ENCODE peak calls at places on chromosome 4, in eight cellular contexts. D is Panc1, F is GM23338, O is HCT116, Y is K562, T is HepG2, I is upper lobe of left lung, B is GM12878. P is an unnamed sample.

GRCh38 chr4:38482696-38483095 is 181.3 kb upstream of the KLF3 start:
- ATAC-seq in D (no peak), F (no peak), O (no peak), Y (no peak), T (no peak), I (no peak), B (no peak), P (no peak)

GRCh38 chr4:137694138-137694537 is 161.8 kb upstream of the PCDH18 start:
- ATAC-seq in D (no peak), F (no peak), O (no peak), Y (no peak), T (no peak), I (no peak), B (no peak), P (no peak)

GRCh38 chr4:154421618-154422017 is 70.0 kb downstream of the DCHS2 start:
- ATAC-seq in D (no peak), F (no peak), O (no peak), Y (no peak), T (no peak), I (no peak), B (peak; percentile 49), P (no peak)

GRCh38 chr4:107853444-107854325 is 29.0 kb downstream of the SGMS2 start:
- ATAC-seq in D (peak; percentile 34), F (no peak), O (peak; percentile 81), Y (no peak), T (no peak), I (no peak), B (no peak), P (peak; percentile 66)

GRCh38 chr4:176195184-176195978 is at the start of gene SPATA4:
- ATAC-seq in D (peak; percentile 98), F (peak; percentile 95), O (peak; percentile 96), Y (peak; percentile 100), T (peak; percentile 99), I (peak; percentile 98), B (peak; percentile 99), P (peak; percentile 99)

GRCh38 chr4:124111922-124112321 is 600.6 kb downstream of the ANKRD50 start:
- ATAC-seq in D (peak; percentile 91), F (peak; percentile 82), O (peak; percentile 74), Y (no peak), T (peak; percentile 84), I (no peak), B (peak; percentile 65), P (peak; percentile 88)

GRCh38 chr4:159564615-159565014 is 461.7 kb downstream of the RAPGEF2 start:
- ATAC-seq in D (no peak), F (no peak), O (no peak), Y (no peak), T (no peak), I (no peak), B (no peak), P (no peak)

GRCh38 chr4:176001171-176002006 is 64.3 kb upstream of the WDR17 start:
- ATAC-seq in D (peak; percentile 68), F (peak; percentile 81), O (peak; percentile 61), Y (no peak), T (peak; percentile 52), I (peak; percentile 74), B (peak; percentile 42), P (peak; percentile 65)

GRCh38 chr4:163595590-163595989 is 101.1 kb downstream of the TMA16 start:
- ATAC-seq in D (no peak), F (no peak), O (no peak), Y (no peak), T (no peak), I (no peak), B (no peak), P (no peak)

GRCh38 chr4:140044314-140044991 is 109.5 kb downstream of the MAML3 start:
- ATAC-seq in D (no peak), F (no peak), O (no peak), Y (no peak), T (no peak), I (peak; percentile 59), B (no peak), P (no peak)
- TF ChIP-seq POLR2AphosphoS5 in D (no peak), F (no peak), O (no peak), Y (no peak), T (no peak), I (peak; percentile 14), B (no peak), P (no peak)

GRCh38 chr4:94207469-94208224 is at the start of gene SMARCAD1:
- ATAC-seq in D (peak; percentile 96), F (peak; percentile 95), O (peak; percentile 92), Y (peak; percentile 94), T (peak; percentile 98), I (peak; percentile 95), B (peak; percentile 95), P (peak; percentile 95)
- TF ChIP-seq POLR2AphosphoS5 in D (peak; percentile 32), F (peak; percentile 74), O (peak; percentile 80), Y (peak; percentile 71), T (peak; percentile 75), I (peak; percentile 67), B (peak; percentile 86), P (peak; percentile 54)

GRCh38 chr4:7808752-7809151 is 130.9 kb downstream of the AFAP1 start:
- ATAC-seq in D (no peak), F (no peak), O (no peak), Y (no peak), T (no peak), I (no peak), B (no peak), P (no peak)
- TF ChIP-seq POLR2AphosphoS5 in D (no peak), F (no peak), O (no peak), Y (no peak), T (no peak), I (no peak), B (no peak), P (no peak)

DNA sequence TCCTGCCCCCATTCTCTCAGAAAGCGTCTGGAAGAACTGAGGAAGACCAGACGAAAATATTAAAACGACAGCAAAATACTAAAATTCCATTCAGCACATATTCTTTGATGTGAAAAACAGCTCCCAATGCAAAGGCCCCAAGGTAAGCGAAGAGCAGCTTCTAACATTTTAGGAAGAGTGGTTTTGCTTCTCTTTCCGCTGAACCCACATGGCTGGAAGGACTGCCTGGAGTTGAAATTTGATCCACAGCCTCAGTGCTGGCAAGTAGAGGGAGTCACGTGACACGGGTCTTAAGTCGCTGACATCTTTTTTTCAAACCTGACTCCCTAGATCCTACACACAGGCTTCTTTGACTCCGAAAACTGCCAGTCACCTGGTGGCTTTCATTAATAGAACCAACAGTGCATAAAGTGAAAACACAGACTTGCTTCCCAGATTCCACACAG is at the start of gene FAM13A:
- ATAC-seq in D (peak; percentile 84), F (peak; percentile 95), O (peak; percentile 98), Y (peak; percentile 90), T (peak; percentile 44), I (peak; percentile 87), B (peak; percentile 73), P (peak; percentile 95)
- TF ChIP-seq POLR2AphosphoS5 in D (no peak), F (peak; percentile 86), O (peak; percentile 85), Y (peak; percentile 85), T (no peak), I (no peak), B (no peak), P (peak; percentile 50)

GRCh38 chr4:2105559-2105958 is 46.4 kb downstream of the NAT8L start:
- ATAC-seq in D (no peak), F (no peak), O (no peak), Y (no peak), T (no peak), I (no peak), B (no peak), P (no peak)

GRCh38 chr4:2102045-2102883 is 43.1 kb downstream of the NAT8L start:
- ATAC-seq in D (no peak), F (peak; percentile 49), O (no peak), Y (no peak), T (no peak), I (no peak), B (no peak), P (no peak)

GRCh38 chr4:2103843-2104547 is 44.9 kb downstream of the NAT8L start:
- ATAC-seq in D (no peak), F (no peak), O (no peak), Y (no peak), T (no peak), I (no peak), B (peak; percentile 71), P (no peak)

GRCh38 chr4:2103127-2103842 is 44.2 kb downstream of the NAT8L start:
- ATAC-seq in D (no peak), F (no peak), O (no peak), Y (no peak), T (no peak), I (no peak), B (no peak), P (no peak)

GRCh38 chr4:2104556-2105345 is 45.6 kb downstream of the NAT8L start:
- ATAC-seq in D (no peak), F (no peak), O (no peak), Y (no peak), T (no peak), I (no peak), B (peak; percentile 57), P (no peak)
- TF ChIP-seq POLR2AphosphoS5 in D (no peak), F (no peak), O (no peak), Y (no peak), T (no peak), I (no peak), B (no peak), P (no peak)

GRCh38 chr4:40403079-40403478 is 67.9 kb downstream of the CHRNA9 start:
- ATAC-seq in D (no peak), F (peak; percentile 32), O (no peak), Y (no peak), T (peak; percentile 72), I (peak; percentile 69), B (no peak), P (no peak)
- TF ChIP-seq POLR2AphosphoS5 in D (no peak), F (no peak), O (no peak), Y (no peak), T (no peak), I (no peak), B (no peak), P (no peak)

DNA sequence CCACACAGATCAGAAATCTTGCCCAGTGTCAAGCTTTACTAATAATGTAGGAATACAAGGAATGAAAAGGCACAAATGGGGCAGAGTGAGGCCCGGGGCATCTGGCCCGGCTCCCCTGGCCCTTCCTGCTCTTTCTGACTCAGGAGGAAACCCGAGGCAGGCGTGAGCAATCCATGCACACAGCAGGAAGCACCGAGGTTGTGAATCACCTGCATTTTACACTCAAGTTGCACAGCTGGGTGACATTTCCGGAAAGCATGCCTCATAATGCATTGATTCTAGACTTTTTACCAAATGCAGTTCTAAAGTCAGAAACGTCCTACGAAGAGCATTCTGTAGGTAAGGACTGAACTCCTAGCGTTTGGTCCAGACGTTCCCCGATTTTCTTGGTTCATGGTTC is 38.9 kb downstream of the PRIMPOL start:
- ATAC-seq in D (peak; percentile 98), F (peak; percentile 87), O (peak; percentile 93), Y (no peak), T (no peak), I (no peak), B (no peak), P (no peak)
- TF ChIP-seq POLR2AphosphoS5 in D (no peak), F (no peak), O (peak; percentile 38), Y (no peak), T (no peak), I (no peak), B (no peak), P (no peak)